ENCODE peak calls at places on chromosomes 16 and 17, in four cellular contexts. B is PC-9, K is HCT116, P is PC-3. E is an unnamed sample. For H3K9me2 and H3K36me3, the result is how much of the 10 kb centered on the place peaks cover.

GRCh38 chr16:9124908-9125584 is 33.6 kb downstream of the HAPSTR1 start:
- DNase-seq in B (no peak), K (no peak), P (no peak), E (no peak)

GRCh38 chr17:20156196-20157077 is 147.3 kb downstream of the SPECC1 start:
- DNase-seq in B (peak), K (peak), P (peak), E (peak)

GRCh38 chr17:82922646-82923045 is 82.8 kb upstream of the ZNF750 start:
- DNase-seq in B (no peak), K (no peak), P (no peak), E (no peak)

GRCh38 chr16:427295-427694 is 1.8 kb downstream of the RAB11FIP3 start:
- DNase-seq in B (no peak), K (no peak), P (no peak), E (no peak)

GRCh38 chr17:34176440-34176839 is 78.6 kb upstream of the CCL2 start:
- DNase-seq in B (no peak), K (no peak), P (no peak), E (no peak)

GRCh38 chr16:87153326-87153725 is 163.9 kb downstream of the C16orf95 start:
- DNase-seq in B (no peak), K (no peak), P (no peak), E (no peak)

GRCh38 chr16:79751785-79752184 is 151.2 kb upstream of the MAF start:
- DNase-seq in B (no peak), K (no peak), P (no peak), E (no peak)

GRCh38 chr17:42843358-42843934 is 934 bp upstream of the AOC2 start:
- DNase-seq in B (peak), K (peak), P (peak), E (peak)

GRCh38 chr17:49836111-49837030 is 11.5 kb downstream of the TAC4 start:
- DNase-seq in B (no peak), K (no peak), P (no peak), E (no peak)

GRCh38 chr16:29811170-29811895 is 660 bp upstream of the PRRT2 start:
- DNase-seq in B (peak), K (peak), P (peak), E (peak)

GRCh38 chr16:29810699-29811169 is 1.3 kb upstream of the PRRT2 start:
- DNase-seq in B (no peak), K (no peak), P (no peak), E (no peak)

GRCh38 chr16:29812754-29813643 is 1.0 kb downstream of the PRRT2 start:
- DNase-seq in B (no peak), K (no peak), P (no peak), E (no peak)

GRCh38 chr16:29813644-29814562 is 1.9 kb downstream of the PRRT2 start:
- DNase-seq in B (no peak), K (no peak), P (no peak), E (no peak)

DNA sequence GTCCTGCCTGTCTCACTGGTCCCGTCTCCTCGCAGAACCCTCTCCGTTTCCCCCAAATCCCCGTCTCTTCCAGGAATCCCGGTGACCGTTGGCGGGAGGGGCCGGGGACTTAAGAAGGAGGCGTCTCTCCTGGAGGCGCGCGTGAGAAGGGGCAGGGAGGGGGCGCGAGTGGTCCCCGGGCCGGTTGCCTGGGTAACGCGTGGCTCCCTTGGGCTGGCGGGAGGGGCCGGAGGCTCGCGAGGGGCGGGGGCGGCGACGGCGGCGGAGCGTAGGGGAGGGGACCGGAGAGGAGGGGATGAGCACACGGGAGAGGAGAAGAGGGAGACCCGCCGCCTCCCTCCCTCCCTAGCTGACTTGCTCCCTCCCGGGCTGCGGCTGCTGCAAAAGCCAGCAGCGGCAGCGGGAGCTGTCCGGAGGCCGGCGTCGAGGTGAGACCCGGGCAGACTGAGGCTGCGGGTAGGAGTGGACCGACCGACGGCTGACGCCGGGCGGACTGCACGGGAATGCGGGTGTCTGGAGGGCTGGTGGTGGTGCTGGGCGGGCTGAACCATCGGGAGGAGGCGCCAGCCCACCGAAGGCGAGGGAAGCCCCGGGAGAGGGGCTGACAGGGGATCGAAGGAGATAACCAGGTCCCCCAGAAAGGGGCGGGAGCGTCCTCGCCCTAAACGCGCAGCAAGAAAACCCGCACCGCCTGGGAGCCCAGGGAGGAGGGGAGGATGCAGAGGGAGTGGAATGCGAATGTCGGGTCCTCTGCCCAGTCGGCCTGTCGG is at the start of gene PRRT2:
- DNase-seq in B (peak), K (no peak), P (peak), E (no peak)
- H2AFZ ChIP-seq in B (peak), K (no peak), P (peak), E (no peak)

GRCh38 chr17:65739026-65739425 is 177.6 kb upstream of the AXIN2 start:
- DNase-seq in B (no peak), K (no peak), P (no peak), E (no peak)
- H3K9me2 ChIP-seq in B (under half), K (under half), P (under half), E (under half)

DNA sequence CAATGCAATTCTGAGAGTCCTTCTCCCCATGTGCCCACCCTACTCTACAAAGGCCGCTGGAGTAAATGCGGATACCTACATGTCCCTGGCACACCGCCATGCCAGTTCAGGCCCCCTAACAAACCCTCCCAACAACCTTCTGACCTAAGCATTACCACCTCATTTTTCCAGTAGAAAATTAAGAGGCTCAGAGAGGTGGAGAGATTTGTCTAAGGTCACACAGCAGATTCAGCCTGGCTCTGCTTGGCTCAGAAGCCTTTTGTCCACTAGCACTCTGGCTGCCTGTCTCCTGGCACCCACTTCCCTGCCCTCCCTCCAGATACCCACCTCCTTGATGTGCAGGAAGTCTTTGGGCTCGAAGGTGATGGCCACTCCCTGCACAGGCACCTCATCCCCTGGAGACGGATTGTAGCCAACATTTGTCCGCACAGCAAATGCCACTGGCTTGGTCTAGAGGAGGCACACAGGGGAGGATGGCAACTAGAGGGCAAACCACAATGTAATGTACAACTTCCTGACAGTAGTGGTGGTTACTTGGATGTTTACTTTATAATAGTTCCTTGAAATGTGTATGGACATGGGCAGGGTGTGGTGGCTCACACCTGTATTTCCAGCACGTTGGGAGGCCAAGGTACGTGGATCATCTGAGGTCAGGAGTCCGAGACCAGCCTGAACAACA is 10.2 kb downstream of the CACNB1 start:
- DNase-seq in B (no peak), K (no peak), P (no peak), E (no peak)
- H3K36me3 ChIP-seq in B (under half), K (under half), P (under half), E (half or more)

GRCh38 chr16:30445149-30445407 is 596 bp downstream of the SEPHS2 start:
- DNase-seq in B (no peak), K (no peak), P (no peak), E (no peak)
- H2AFZ ChIP-seq in B (peak), K (peak), P (peak), E (peak)

DNA sequence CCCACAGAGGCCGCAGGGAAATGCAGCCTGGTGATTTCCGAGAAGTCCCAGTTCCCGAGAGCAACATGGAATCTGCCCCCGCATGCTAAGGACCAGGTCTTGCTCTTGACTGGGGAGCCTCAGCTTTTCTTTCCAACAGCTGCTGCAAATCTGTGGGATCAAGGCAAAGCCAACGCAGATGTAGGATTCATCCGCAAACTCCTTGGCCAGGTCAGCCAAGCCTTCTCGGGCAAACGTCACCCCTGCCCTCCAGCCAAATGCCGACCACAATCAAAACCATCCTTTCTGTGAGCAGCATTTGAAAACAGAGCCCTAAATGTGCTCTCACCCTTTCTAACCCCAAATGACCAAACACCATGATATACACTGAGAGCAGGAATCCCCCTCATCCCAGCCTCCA is 54.0 kb downstream of the MRM3 start:
- DNase-seq in B (no peak), K (no peak), P (no peak), E (no peak)
- H3K9me2 ChIP-seq in B (under half), K (under half), P (under half), E (under half)

GRCh38 chr17:40355804-40356758 is 8.5 kb downstream of the GJD3 start:
- DNase-seq in B (no peak), K (no peak), P (no peak), E (no peak)
- H3K36me3 ChIP-seq in B (under half), K (under half), P (under half), E (under half)

GRCh38 chr16:48432136-48432535 is 46.9 kb upstream of the SIAH1 start:
- DNase-seq in B (no peak), K (no peak), P (no peak), E (peak)
- H2AFZ ChIP-seq in B (no peak), K (no peak), P (no peak), E (peak)

DNA sequence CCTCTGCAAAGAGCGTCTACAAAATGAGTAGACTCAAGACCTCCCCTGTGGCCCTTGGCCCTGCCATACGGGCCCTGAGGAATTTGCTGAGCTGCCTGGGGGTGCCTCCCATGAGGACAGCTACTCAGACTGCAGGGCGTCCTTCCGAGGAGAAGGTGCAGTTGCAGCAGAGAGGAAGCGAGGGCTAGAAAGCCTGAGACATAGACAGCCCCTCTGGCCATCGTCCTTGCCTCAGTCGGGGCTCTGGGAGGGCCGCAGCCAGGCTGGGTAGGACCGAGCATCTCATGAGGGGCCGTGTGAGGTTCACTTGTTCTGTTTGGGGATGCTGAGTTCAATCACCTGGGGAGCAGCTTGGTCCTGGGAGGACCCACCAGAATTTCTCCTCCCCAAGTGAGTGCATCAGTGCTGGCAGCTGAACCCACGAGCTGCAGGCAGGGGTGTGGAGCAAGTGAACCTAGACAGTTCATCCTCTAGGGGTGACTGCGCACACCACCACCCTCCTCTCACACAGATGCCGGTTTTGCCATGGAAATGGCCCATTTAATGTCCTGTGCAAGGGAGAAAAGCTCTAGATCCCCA is 20.3 kb downstream of the RAB11FIP4 start:
- DNase-seq in B (no peak), K (no peak), P (no peak), E (no peak)
- H3K9me2 ChIP-seq in B (under half), K (under half), P (under half), E (under half)

GRCh38 chr17:57113656-57114055 is 28.6 kb downstream of the AKAP1 start:
- DNase-seq in B (no peak), K (no peak), P (no peak), E (no peak)

GRCh38 chr17:57117798-57118197 is 32.8 kb downstream of the AKAP1 start:
- DNase-seq in B (no peak), K (no peak), P (no peak), E (no peak)

GRCh38 chr17:57115377-57115776 is 30.3 kb downstream of the AKAP1 start:
- DNase-seq in B (no peak), K (no peak), P (no peak), E (no peak)

GRCh38 chr17:57114085-57114673 is 29.1 kb downstream of the AKAP1 start:
- DNase-seq in B (peak), K (no peak), P (peak), E (peak)

DNA sequence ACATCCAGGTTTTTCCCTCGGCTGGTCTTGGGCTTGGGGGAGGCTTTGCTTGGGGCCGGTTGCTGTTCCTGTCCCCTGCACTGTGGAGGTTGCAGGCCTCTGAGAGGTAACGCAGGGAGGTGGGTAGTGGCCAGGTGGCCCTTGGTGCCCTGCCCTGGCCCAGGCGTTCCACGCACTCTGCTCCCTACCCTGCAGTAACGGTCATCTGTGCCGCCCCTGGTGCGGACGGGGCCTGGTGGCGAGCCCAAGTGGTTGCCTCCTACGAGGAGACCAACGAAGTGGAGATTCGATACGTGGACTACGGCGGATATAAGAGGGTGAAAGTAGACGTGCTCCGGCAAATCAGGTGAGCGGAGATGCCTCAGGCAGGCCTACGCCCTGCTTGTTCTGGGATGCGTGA is 30.9 kb downstream of the AKAP1 start:
- DNase-seq in B (no peak), K (no peak), P (no peak), E (no peak)
- H3K36me3 ChIP-seq in B (under half), K (half or more), P (half or more), E (half or more)

DNA sequence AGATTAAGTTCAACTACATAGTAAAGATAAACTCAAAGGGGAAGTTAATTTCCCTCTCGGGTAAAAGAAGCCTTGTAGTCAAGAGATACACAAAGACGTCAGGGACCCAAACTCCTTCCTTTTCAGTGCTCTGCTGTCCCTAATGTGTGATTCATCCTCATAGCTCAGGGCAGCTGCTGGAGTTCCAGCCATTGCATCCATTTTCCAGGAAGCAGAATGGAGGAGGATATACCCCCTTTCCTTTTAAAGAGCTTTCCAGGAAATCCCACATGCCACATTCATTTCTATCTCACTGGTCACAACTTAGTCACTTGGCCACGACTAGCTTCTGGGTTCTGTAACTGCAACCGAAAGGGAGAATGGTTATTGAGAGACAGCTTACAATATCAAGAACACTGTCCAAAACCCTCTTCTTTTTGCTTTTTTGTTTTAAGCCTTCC is 95.3 kb downstream of the SOCS1 start:
- DNase-seq in B (no peak), K (no peak), P (no peak), E (no peak)
- H2AFZ ChIP-seq in B (no peak), K (no peak), P (no peak), E (no peak)

E was measured in OCI-LY7.